ENCODE peak calls at places on chromosomes 3 and 15, in six cellular contexts. V is A549, K is HepG2, H is K562, J is GM12878, Z is H1. C is an unnamed sample.

GRCh38 chr3:123546133-123546755 is 38.6 kb downstream of the HACD2 start:
- DNase-seq in V (no peak), K (no peak), H (no peak), J (no peak), Z (no peak), C (no peak)

GRCh38 chr3:71150293-71150954 is 433.1 kb downstream of the FOXP1 start:
- DNase-seq in V (no peak), K (no peak), H (no peak), J (no peak), Z (no peak), C (no peak)

GRCh38 chr15:80811781-80812180 is 32.6 kb downstream of the CEMIP start:
- DNase-seq in V (no peak), K (no peak), H (no peak), J (no peak), Z (no peak), C (no peak)

GRCh38 chr3:152026033-152026556 is 152.7 kb downstream of the SUCNR1 start:
- DNase-seq in V (peak; percentile 24), K (no peak), H (no peak), J (no peak), Z (no peak), C (no peak)

GRCh38 chr3:6172871-6173667 is 687.8 kb upstream of the GRM7 start:
- DNase-seq in V (no peak), K (no peak), H (no peak), J (no peak), Z (no peak), C (no peak)

GRCh38 chr3:124768812-124769211 is 38.6 kb downstream of the UMPS start:
- DNase-seq in V (peak; percentile 90), K (peak; percentile 42), H (peak; percentile 44), J (no peak), Z (no peak), C (peak; percentile 40)

GRCh38 chr15:25250906-25251622 is 187.8 kb downstream of the UBE3A start:
- DNase-seq in V (no peak), K (no peak), H (no peak), J (no peak), Z (no peak), C (no peak)

GRCh38 chr3:136931587-136931986 is 26.2 kb upstream of the IL20RB start:
- DNase-seq in V (no peak), K (no peak), H (no peak), J (no peak), Z (no peak), C (no peak)

GRCh38 chr15:100355342-100355741 is 13.6 kb upstream of the ADAMTS17 start:
- DNase-seq in V (no peak), K (no peak), H (no peak), J (no peak), Z (no peak), C (no peak)

GRCh38 chr15:30033763-30034162 is 49.0 kb upstream of the GOLGA8J start:
- DNase-seq in V (no peak), K (no peak), H (no peak), J (no peak), Z (no peak), C (no peak)

GRCh38 chr3:124266517-124266916 is 274.6 kb upstream of the ROPN1 start:
- DNase-seq in V (no peak), K (no peak), H (no peak), J (no peak), Z (no peak), C (peak; percentile 69)

GRCh38 chr15:101055411-101055810 is 136.3 kb downstream of the LRRK1 start:
- DNase-seq in V (no peak), K (no peak), H (no peak), J (no peak), Z (peak; percentile 24), C (peak; percentile 5)

GRCh38 chr3:98326494-98326893 is 27.2 kb upstream of the OR5K4 start:
- DNase-seq in V (no peak), K (no peak), H (no peak), J (no peak), Z (no peak), C (no peak)

GRCh38 chr3:106711650-106712049 is 665.6 kb upstream of the CCDC54 start:
- DNase-seq in V (no peak), K (no peak), H (no peak), J (no peak), Z (no peak), C (no peak)

GRCh38 chr15:82873000-82873680 is 63.7 kb downstream of the WHAMM start:
- DNase-seq in V (no peak), K (no peak), H (no peak), J (no peak), Z (no peak), C (no peak)

GRCh38 chr3:192091831-192092230 is 630.9 kb downstream of the PYDC2 start:
- DNase-seq in V (no peak), K (no peak), H (no peak), J (no peak), Z (no peak), C (no peak)

GRCh38 chr3:39506863-39507262 is 39.4 kb downstream of the MOBP start:
- DNase-seq in V (no peak), K (no peak), H (no peak), J (no peak), Z (no peak), C (no peak)

GRCh38 chr3:138835177-138835757 is 539 bp upstream of the PIK3CB start:
- DNase-seq in V (no peak), K (no peak), H (no peak), J (no peak), Z (no peak), C (no peak)

GRCh38 chr15:89799925-89800500 is 14.6 kb downstream of the ANPEP start:
- DNase-seq in V (no peak), K (no peak), H (no peak), J (no peak), Z (no peak), C (peak; percentile 18)

GRCh38 chr3:49415931-49416601 is 3.8 kb downstream of the TCTA start:
- DNase-seq in V (no peak), K (no peak), H (no peak), J (peak; percentile 57), Z (no peak), C (no peak)

GRCh38 chr3:67037615-67038014 is 39.5 kb downstream of the KBTBD8 start:
- DNase-seq in V (no peak), K (no peak), H (no peak), J (no peak), Z (no peak), C (no peak)

GRCh38 chr3:130345487-130346079 is at the start of gene COL6A5:
- DNase-seq in V (no peak), K (no peak), H (peak; percentile 11), J (no peak), Z (peak; percentile 59), C (peak; percentile 9)

GRCh38 chr15:82647045-82647834 is at the start of gene CPEB1:
- DNase-seq in V (peak; percentile 66), K (no peak), H (peak; percentile 93), J (no peak), Z (peak; percentile 74), C (peak; percentile 90)

GRCh38 chr15:44713006-44713966 is 2.0 kb downstream of the B2M start:
- DNase-seq in V (peak; percentile 36), K (peak; percentile 27), H (peak; percentile 41), J (no peak), Z (no peak), C (peak; percentile 52)

GRCh38 chr3:195164573-195165263 is 106.2 kb downstream of the XXYLT1 start:
- DNase-seq in V (no peak), K (peak; percentile 99), H (no peak), J (no peak), Z (no peak), C (no peak)
- TF ChIP-seq CHD2 in V (no peak), K (no peak), H (no peak), J (no peak), Z (no peak), C (no peak)

DNA sequence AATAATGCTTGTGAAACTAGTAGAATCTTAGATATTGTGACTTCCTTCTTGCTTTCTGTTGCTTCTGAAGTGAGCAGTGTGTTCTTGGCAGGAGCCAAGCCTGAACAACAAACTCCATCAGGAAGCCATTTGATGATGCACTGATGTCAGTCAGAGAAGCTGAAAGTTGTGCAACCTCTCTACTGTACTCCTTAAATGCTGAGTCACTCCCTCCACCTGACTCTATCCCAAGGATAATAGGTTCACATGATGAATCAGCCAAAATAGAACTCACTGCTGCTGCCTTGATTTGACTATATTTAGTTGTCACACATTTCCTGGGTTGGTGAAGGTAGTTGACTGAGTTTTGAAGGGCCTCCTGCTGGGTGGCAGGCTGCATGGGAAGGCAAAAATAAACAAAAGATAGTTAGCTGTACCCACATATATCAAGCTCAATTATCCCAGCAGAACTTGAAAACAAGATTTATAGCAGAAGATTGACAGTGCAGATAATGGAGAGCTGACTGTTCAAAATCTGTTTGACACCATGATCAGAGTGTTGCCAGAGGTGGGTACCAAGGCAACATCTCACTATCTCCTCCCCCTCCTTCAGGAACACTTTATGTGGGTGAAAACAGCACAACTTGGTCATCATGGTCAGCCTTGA is 328.4 kb upstream of the DPH6 start:
- DNase-seq in V (peak; percentile 22), K (no peak), H (no peak), J (no peak), Z (no peak), C (no peak)
- TF ChIP-seq CHD2 in V (no peak), K (no peak), H (no peak), J (no peak), Z (no peak), C (no peak)

GRCh38 chr3:13525827-13526625 is 22.9 kb upstream of the FBLN2 start:
- DNase-seq in V (no peak), K (no peak), H (no peak), J (no peak), Z (no peak), C (no peak)
- TF ChIP-seq CHD2 in V (no peak), K (no peak), H (no peak), J (no peak), Z (no peak), C (no peak)

GRCh38 chr3:107990926-107991325 is 99.9 kb downstream of the CD47 start:
- DNase-seq in V (no peak), K (no peak), H (no peak), J (no peak), Z (no peak), C (no peak)

GRCh38 chr3:107994954-107995715 is 95.7 kb downstream of the CD47 start:
- DNase-seq in V (no peak), K (no peak), H (no peak), J (no peak), Z (no peak), C (no peak)

GRCh38 chr3:107994181-107994580 is 96.7 kb downstream of the CD47 start:
- DNase-seq in V (no peak), K (no peak), H (no peak), J (no peak), Z (no peak), C (no peak)

GRCh38 chr3:107993771-107994170 is 97.1 kb downstream of the CD47 start:
- DNase-seq in V (no peak), K (no peak), H (no peak), J (no peak), Z (no peak), C (no peak)

GRCh38 chr3:107992976-107993684 is 97.7 kb downstream of the CD47 start:
- DNase-seq in V (no peak), K (no peak), H (no peak), J (no peak), Z (no peak), C (no peak)
- TF ChIP-seq CHD2 in V (no peak), K (no peak), H (no peak), J (no peak), Z (no peak), C (no peak)

C was measured in SK-N-SH.